ENCODE peak calls at places on chromosome 6, in ten cellular contexts. Q is choroid plexus epithelial cell, A is body of pancreas, G is stomach, V is HL-60, N is GM20000, F is tibial nerve, Y is bronchial epithelial cell, O is RWPE1, T is AG09319. D is an unnamed sample.

GRCh38 chr6:156410649-156411048 is 366.5 kb upstream of the ARID1B start:
- DNase-seq in Q (no peak), A (no peak), G (no peak), V (no peak), N (no peak), F (no peak), Y (no peak), O (no peak), T (no peak), D (no peak)

GRCh38 chr6:17505062-17505476 is 95.0 kb upstream of the FAM8A1 start:
- DNase-seq in Q (peak; percentile 61), A (no peak), G (no peak), V (no peak), N (no peak), F (no peak), Y (peak; percentile 37), O (peak; percentile 29), T (no peak), D (peak; percentile 33)

GRCh38 chr6:133802861-133803260 is 86.1 kb upstream of the TCF21 start:
- DNase-seq in Q (no peak), A (no peak), G (no peak), V (no peak), N (no peak), F (no peak), Y (no peak), O (no peak), T (no peak), D (no peak)

GRCh38 chr6:29887819-29888581 is 54.3 kb upstream of the HLA-A start:
- DNase-seq in Q (peak; percentile 23), A (no peak), G (peak; percentile 92), V (peak; percentile 41), N (peak; percentile 79), F (peak; percentile 74), Y (peak; percentile 13), O (peak; percentile 42), T (no peak), D (peak; percentile 36)

GRCh38 chr6:39884696-39885095 is 49.6 kb downstream of the MOCS1 start:
- DNase-seq in Q (peak; percentile 53), A (no peak), G (no peak), V (no peak), N (no peak), F (no peak), Y (no peak), O (no peak), T (no peak), D (no peak)

GRCh38 chr6:32969685-32970412 is 1.5 kb downstream of the BRD2 start:
- DNase-seq in Q (peak; percentile 92), A (peak; percentile 75), G (peak; percentile 76), V (peak; percentile 83), N (peak; percentile 38), F (peak; percentile 51), Y (peak; percentile 91), O (peak; percentile 79), T (peak; percentile 94), D (peak; percentile 99)

GRCh38 chr6:96917098-96917497 is 7.4 kb upstream of the KLHL32 start:
- DNase-seq in Q (no peak), A (no peak), G (no peak), V (peak; percentile 19), N (no peak), F (no peak), Y (no peak), O (no peak), T (no peak), D (no peak)

GRCh38 chr6:157514659-157515496 is 133.9 kb downstream of the ZDHHC14 start:
- DNase-seq in Q (peak; percentile 58), A (no peak), G (no peak), V (peak; percentile 32), N (no peak), F (no peak), Y (peak; percentile 46), O (peak; percentile 67), T (peak; percentile 23), D (peak; percentile 66)

GRCh38 chr6:20991910-20992309 is 457.7 kb downstream of the CDKAL1 start:
- DNase-seq in Q (peak; percentile 38), A (no peak), G (no peak), V (no peak), N (no peak), F (no peak), Y (no peak), O (no peak), T (no peak), D (peak; percentile 12)

GRCh38 chr6:95803889-95804288 is 211.9 kb upstream of the FUT9 start:
- DNase-seq in Q (no peak), A (no peak), G (no peak), V (no peak), N (no peak), F (no peak), Y (no peak), O (no peak), T (no peak), D (no peak)

DNA sequence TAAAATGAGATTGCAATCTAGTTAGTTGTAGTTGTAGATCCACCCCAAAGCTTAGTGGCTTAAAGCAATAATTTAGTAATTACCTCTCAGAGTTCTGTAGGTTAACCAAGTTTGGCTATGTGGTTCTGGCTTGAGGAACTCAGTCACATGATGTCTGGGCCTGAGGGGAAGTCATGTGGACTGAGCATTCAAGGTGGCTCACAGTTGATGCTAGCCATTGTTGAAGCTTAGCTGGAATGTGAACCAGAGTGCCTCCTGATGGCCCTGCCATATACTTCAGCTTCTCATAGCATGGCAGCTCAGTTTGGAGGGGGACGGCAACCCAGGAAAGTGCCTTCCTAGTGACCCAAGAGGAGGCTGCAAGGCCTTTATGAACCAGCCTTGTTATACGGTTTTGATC is 263.2 kb upstream of the RNF217 start:
- DNase-seq in Q (no peak), A (no peak), G (no peak), V (no peak), N (no peak), F (no peak), Y (no peak), O (no peak), T (no peak), D (no peak)
- TF ChIP-seq CTCF in Q (no peak), A (no peak), G (no peak), V (no peak), N (no peak), F (no peak), Y (no peak), O (no peak), T (no peak), D (no peak)

DNA sequence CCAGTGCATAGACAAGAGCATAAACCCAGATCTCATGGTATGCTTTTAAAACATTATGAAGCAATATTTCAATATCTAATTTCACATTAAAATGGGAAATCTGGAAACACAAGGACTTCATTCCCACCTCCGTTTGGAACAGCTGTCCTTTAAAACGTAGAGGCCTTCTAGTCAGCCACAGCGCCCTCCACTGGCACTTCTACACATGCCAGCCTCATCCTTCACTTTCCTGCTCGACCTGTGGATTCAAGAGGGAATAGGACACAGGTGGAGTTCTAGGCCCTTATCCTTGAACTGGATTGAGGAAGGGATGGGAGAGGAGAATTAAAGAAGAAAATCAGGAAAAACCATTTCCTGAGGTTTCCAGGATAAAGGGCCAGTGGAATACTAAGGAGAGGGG is 85.6 kb downstream of the LYRM4 start:
- DNase-seq in Q (no peak), A (no peak), G (no peak), V (no peak), N (peak; percentile 25), F (no peak), Y (no peak), O (no peak), T (no peak), D (peak; percentile 10)
- TF ChIP-seq CTCF in Q (peak; percentile 68), A (no peak), G (no peak), V (no peak), N (peak; percentile 63), F (no peak), Y (peak; percentile 31), O (no peak), T (no peak), D (peak; percentile 8)

GRCh38 chr6:3829285-3829684 is 19.9 kb upstream of the FAM50B start:
- DNase-seq in Q (no peak), A (no peak), G (no peak), V (no peak), N (no peak), F (no peak), Y (no peak), O (no peak), T (no peak), D (no peak)

GRCh38 chr6:3823671-3824070 is 25.5 kb upstream of the FAM50B start:
- DNase-seq in Q (no peak), A (no peak), G (no peak), V (no peak), N (no peak), F (no peak), Y (no peak), O (no peak), T (no peak), D (no peak)

GRCh38 chr6:3822747-3823445 is 26.3 kb upstream of the FAM50B start:
- DNase-seq in Q (no peak), A (peak; percentile 56), G (peak; percentile 61), V (no peak), N (no peak), F (no peak), Y (peak; percentile 85), O (peak; percentile 71), T (no peak), D (no peak)

GRCh38 chr6:3825851-3826581 is 23.2 kb upstream of the FAM50B start:
- DNase-seq in Q (peak; percentile 97), A (peak; percentile 90), G (peak; percentile 92), V (no peak), N (no peak), F (peak; percentile 79), Y (peak; percentile 96), O (peak; percentile 92), T (peak; percentile 92), D (peak; percentile 94)

DNA sequence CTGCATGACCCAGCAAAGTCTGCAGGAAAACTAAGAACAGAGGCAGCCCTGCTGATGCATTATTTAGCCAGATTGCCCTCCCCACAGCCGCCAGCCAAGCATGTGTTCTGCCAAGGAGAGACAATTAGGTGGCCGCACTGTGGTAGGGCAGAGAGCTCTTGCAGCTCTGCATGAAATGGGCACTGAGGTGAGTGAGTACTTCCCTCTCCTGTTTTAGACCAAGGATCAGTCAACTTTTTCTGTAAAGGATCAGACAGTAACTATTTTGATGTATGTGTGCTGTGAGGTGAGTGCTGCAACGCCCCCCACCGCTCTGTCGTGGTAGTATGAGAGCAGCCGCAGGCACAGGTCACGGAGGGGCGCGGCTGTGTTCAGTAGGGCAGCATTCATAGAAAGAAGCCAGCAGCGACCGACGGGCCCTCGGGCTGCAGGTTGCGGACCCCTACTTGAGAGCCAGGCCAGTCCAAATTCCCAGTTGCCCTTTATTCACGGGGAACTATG is 23.8 kb upstream of the FAM50B start:
- DNase-seq in Q (peak; percentile 76), A (peak; percentile 48), G (peak; percentile 49), V (no peak), N (no peak), F (no peak), Y (peak; percentile 72), O (no peak), T (no peak), D (peak; percentile 65)
- TF ChIP-seq CTCF in Q (peak; percentile 68), A (no peak), G (no peak), V (no peak), N (no peak), F (peak; percentile 50), Y (peak; percentile 59), O (peak; percentile 48), T (peak; percentile 54), D (peak; percentile 42)

DNA sequence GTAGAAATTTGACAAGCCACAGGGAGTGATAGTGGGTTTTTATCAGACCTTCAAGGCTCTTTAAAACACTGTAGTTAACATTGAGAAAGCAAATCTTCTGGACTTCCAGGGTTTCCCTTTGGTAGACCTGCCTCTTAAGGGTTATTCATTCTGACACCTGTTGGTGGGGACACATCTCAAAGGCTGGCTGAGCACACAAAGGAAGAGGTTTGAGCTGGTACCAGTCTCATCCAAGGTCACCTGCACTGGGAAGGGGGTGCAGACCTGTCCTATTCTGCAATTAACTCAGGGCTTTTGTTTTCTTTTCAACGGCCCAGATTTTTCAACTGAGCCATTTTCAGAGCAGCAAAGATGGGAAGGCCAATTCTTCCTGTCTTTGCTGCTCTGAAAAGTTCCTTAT is 45.6 kb downstream of the EDN1 start:
- DNase-seq in Q (no peak), A (no peak), G (no peak), V (no peak), N (no peak), F (no peak), Y (no peak), O (no peak), T (no peak), D (no peak)
- TF ChIP-seq CTCF in Q (no peak), A (no peak), G (no peak), V (no peak), N (no peak), F (no peak), Y (no peak), O (no peak), T (no peak), D (no peak)